ENCODE peak calls at places on chromosome 13, in seven cellular contexts. Q is H9, V is tibial artery, A is mesendoderm, K is PC-3, N is neural progenitor cell, C is heart left ventricle. H is an unnamed sample. For H3K4me1, the result is how much of the 10 kb centered on the place peaks cover.

GRCh38 chr13:26946675-26947342 is 186.2 kb upstream of the GPR12 start:
- DNase-seq in Q (no peak), V (no peak), A (peak), K (peak), N (peak), C (no peak), H (no peak)

GRCh38 chr13:109509154-109509905 is 277.1 kb downstream of the IRS2 start:
- DNase-seq in Q (no peak), V (no peak), A (no peak), K (peak), N (no peak), C (no peak), H (peak)

GRCh38 chr13:93226065-93226622 is 463 bp upstream of the GPC6 start:
- DNase-seq in Q (no peak), V (no peak), A (peak), K (no peak), N (no peak), C (no peak), H (no peak)

GRCh38 chr13:75139291-75139690 is 342.7 kb downstream of the TBC1D4 start:
- DNase-seq in Q (no peak), V (no peak), A (no peak), K (peak), N (no peak), C (no peak), H (no peak)

GRCh38 chr13:68099616-68100015 is 869.5 kb upstream of the PCDH9 start:
- DNase-seq in Q (no peak), V (no peak), A (peak), K (peak), N (no peak), C (no peak), H (peak)

GRCh38 chr13:35005051-35005450 is 63.0 kb downstream of the NBEA start:
- DNase-seq in Q (no peak), V (no peak), A (no peak), K (no peak), N (no peak), C (no peak), H (no peak)

GRCh38 chr13:105436946-105437345 is 1098.5 kb downstream of the EFNB2 start:
- DNase-seq in Q (no peak), V (no peak), A (peak), K (no peak), N (no peak), C (no peak), H (no peak)

GRCh38 chr13:26062853-26063444 is 11.1 kb upstream of the SHISA2 start:
- DNase-seq in Q (no peak), V (no peak), A (peak), K (peak), N (peak), C (no peak), H (peak)

GRCh38 chr13:31891472-31891871 is 140.1 kb upstream of the FRY start:
- DNase-seq in Q (no peak), V (no peak), A (no peak), K (no peak), N (no peak), C (no peak), H (no peak)

GRCh38 chr13:88586263-88586662 is 915.1 kb downstream of the SLITRK5 start:
- DNase-seq in Q (no peak), V (no peak), A (peak), K (peak), N (no peak), C (no peak), H (no peak)

GRCh38 chr13:99749627-99750026 is 221.9 kb downstream of the ZIC5 start:
- DNase-seq in Q (no peak), V (no peak), A (peak), K (no peak), N (peak), C (no peak), H (no peak)

GRCh38 chr13:102402292-102402691 is 444 bp upstream of the FGF14 start:
- DNase-seq in Q (peak), V (peak), A (peak), K (no peak), N (peak), C (peak), H (peak)

GRCh38 chr13:40388617-40389016 is 277.8 kb downstream of the FOXO1 start:
- DNase-seq in Q (no peak), V (no peak), A (no peak), K (peak), N (no peak), C (no peak), H (no peak)

GRCh38 chr13:23743269-23743668 is 145.9 kb downstream of the MIPEP start:
- DNase-seq in Q (no peak), V (no peak), A (no peak), K (peak), N (no peak), C (no peak), H (peak)

GRCh38 chr13:68190826-68191225 is 960.7 kb upstream of the PCDH9 start:
- DNase-seq in Q (no peak), V (no peak), A (peak), K (peak), N (no peak), C (no peak), H (peak)

GRCh38 chr13:42369071-42369795 is 97.3 kb downstream of the AKAP11 start:
- DNase-seq in Q (no peak), V (no peak), A (no peak), K (no peak), N (no peak), C (no peak), H (no peak)

GRCh38 chr13:77620138-77620537 is 77.3 kb upstream of the SLAIN1 start:
- DNase-seq in Q (no peak), V (no peak), A (no peak), K (no peak), N (no peak), C (no peak), H (no peak)

GRCh38 chr13:60398438-60398891 is 1.4 kb downstream of the TDRD3 start:
- DNase-seq in Q (no peak), V (no peak), A (no peak), K (no peak), N (no peak), C (no peak), H (no peak)

GRCh38 chr13:97313481-97313880 is 91.3 kb downstream of the MBNL2 start:
- DNase-seq in Q (no peak), V (no peak), A (no peak), K (no peak), N (no peak), C (no peak), H (no peak)
- H3K4me1 ChIP-seq in Q (under half), V (half or more), A (under half), K (under half), N (under half), C (under half), H (under half)

DNA sequence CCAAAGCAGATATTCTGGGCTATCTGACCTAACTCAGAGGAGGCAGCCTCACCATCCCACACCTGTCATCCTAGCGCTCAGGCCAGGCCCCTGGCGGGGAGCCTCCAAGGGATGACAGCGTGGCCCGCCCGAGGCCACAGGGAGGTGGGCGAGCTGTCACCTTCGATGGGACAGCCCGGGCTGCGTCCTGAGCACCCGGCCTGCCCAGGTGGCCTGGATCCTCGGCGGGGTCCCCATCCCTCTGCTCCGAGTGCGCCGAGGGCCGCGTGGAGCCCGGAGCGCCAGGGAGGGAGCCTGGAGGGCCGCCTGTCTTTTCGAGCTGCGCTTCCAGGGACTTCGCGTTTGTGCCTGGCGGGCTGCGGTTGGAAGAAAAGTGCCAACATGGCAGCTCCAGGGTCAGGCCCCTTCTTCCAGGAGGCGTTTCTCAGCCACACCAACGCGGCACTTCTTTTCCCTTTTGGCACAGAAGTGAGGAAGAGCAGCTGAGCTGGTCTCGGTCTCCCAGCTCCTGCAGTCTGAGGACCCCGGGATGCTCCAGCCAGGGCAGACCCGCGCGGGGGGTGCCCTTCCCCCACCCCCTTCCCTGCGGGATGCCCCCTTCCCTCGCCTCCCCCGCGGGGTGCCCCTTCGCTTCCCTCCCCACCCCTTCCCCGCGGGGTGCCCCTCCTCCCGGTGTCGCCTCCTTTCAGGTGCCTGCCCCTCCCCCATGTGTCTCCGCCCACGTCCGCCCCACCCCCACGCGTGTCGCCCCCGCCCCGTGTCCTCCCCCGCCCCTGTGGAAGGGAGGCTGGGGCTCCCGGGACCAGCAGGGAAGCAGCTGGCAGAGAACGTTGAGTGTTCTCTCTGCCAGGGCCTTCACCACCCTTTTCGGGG is 42.3 kb downstream of the GJA3 start:
- DNase-seq in Q (peak), V (no peak), A (peak), K (peak), N (peak), C (peak), H (no peak)
- H3K27ac ChIP-seq in Q (no peak), V (peak), A (no peak), K (peak), N (no peak), C (peak), H (peak)

GRCh38 chr13:51638497-51638871 is 54.2 kb downstream of the WDFY2 start:
- DNase-seq in Q (no peak), V (no peak), A (peak), K (peak), N (peak), C (no peak), H (no peak)

GRCh38 chr13:51639171-51639570 is 54.9 kb downstream of the WDFY2 start:
- DNase-seq in Q (no peak), V (no peak), A (no peak), K (peak), N (no peak), C (no peak), H (no peak)

GRCh38 chr13:51635137-51635878 is 51.0 kb downstream of the WDFY2 start:
- DNase-seq in Q (no peak), V (no peak), A (no peak), K (no peak), N (no peak), C (no peak), H (no peak)

GRCh38 chr13:51637852-51638496 is 53.7 kb downstream of the WDFY2 start:
- DNase-seq in Q (no peak), V (no peak), A (peak), K (no peak), N (peak), C (no peak), H (no peak)

GRCh38 chr13:51636349-51636890 is 52.2 kb downstream of the WDFY2 start:
- DNase-seq in Q (no peak), V (no peak), A (no peak), K (peak), N (no peak), C (no peak), H (no peak)
- H3K4me1 ChIP-seq in Q (under half), V (under half), A (under half), K (half or more), N (half or more), C (under half), H (half or more)

GRCh38 chr13:45381196-45381595 is 37.0 kb downstream of the SLC25A30 start:
- DNase-seq in Q (no peak), V (no peak), A (no peak), K (no peak), N (no peak), C (no peak), H (no peak)

GRCh38 chr13:45384474-45385174 is 33.5 kb downstream of the SLC25A30 start:
- DNase-seq in Q (no peak), V (no peak), A (no peak), K (no peak), N (no peak), C (no peak), H (no peak)

GRCh38 chr13:45385320-45385719 is 32.9 kb downstream of the SLC25A30 start:
- DNase-seq in Q (no peak), V (no peak), A (no peak), K (no peak), N (no peak), C (no peak), H (no peak)

GRCh38 chr13:45385912-45386311 is 32.3 kb downstream of the SLC25A30 start:
- DNase-seq in Q (no peak), V (no peak), A (no peak), K (no peak), N (no peak), C (no peak), H (no peak)
- H3K27ac ChIP-seq in Q (no peak), V (no peak), A (no peak), K (no peak), N (no peak), C (peak), H (no peak)

GRCh38 chr13:112771139-112771876 is 81.5 kb downstream of the ATP11A start:
- DNase-seq in Q (no peak), V (no peak), A (no peak), K (no peak), N (no peak), C (no peak), H (no peak)

GRCh38 chr13:112770504-112770903 is 80.7 kb downstream of the ATP11A start:
- DNase-seq in Q (peak), V (no peak), A (no peak), K (no peak), N (no peak), C (no peak), H (no peak)

GRCh38 chr13:112772929-112773328 is 83.1 kb downstream of the ATP11A start:
- DNase-seq in Q (no peak), V (no peak), A (no peak), K (no peak), N (no peak), C (no peak), H (no peak)

GRCh38 chr13:112772539-112772909 is 82.7 kb downstream of the ATP11A start:
- DNase-seq in Q (no peak), V (no peak), A (no peak), K (no peak), N (no peak), C (no peak), H (no peak)

DNA sequence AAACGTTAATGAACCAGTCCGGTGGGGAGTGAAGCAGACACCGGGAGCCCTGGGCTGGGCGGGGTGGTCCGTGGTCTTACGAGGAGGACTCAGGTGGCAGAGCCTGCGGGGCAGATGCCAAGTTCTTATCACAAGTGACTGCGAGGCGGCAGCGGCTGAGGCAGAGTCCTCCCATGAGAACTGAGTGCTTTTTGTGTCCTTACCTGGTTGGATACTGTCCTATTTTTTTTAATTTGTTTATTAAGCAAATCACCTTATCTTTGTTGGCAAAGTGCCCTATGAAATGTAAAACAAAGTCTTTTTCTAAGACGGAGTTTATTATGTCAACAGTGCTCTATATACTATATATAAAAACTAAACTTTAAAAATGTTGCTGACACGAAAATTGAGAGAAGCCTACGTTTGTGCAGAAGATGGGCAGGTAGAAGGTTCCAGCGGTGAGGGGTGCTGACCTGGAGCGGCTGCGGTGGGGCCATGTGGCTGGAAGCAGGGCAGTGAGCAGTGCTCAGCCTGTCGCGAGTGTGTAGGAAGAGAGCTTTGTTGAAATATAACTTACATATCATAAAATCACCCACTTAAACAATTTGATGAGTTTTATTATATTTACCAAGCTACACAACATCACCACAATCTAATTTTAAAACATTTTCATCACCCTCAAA is 82.2 kb downstream of the ATP11A start:
- DNase-seq in Q (no peak), V (no peak), A (no peak), K (no peak), N (no peak), C (no peak), H (no peak)
- H3K4me1 ChIP-seq in Q (under half), V (under half), A (under half), K (under half), N (under half), C (under half), H (under half)

GRCh38 chr13:33286143-33286542 is 588 bp upstream of the STARD13 start:
- DNase-seq in Q (no peak), V (no peak), A (no peak), K (no peak), N (no peak), C (no peak), H (no peak)
- H3K27ac ChIP-seq in Q (no peak), V (peak), A (peak), K (peak), N (no peak), C (peak), H (peak)

DNA sequence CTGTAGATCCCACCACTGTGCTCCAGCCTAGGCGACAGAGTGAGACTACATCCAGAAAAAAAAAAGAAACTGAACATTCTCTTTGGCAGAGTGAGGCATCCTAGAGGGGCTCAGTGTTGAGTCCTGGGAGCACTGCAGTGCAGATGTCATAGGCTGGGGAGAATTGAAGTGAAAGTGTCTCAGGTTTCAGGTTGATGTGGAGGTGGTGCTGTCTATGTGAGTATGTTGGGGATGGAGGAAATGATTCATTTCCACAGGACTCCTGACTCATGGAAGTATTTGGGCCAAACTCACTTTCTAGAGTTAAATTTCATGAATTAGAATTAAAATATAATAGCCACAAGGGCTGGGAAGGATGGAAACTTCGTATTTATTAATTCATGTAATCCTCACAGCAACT is 134.4 kb upstream of the TSC22D1 start:
- DNase-seq in Q (no peak), V (no peak), A (peak), K (peak), N (no peak), C (no peak), H (peak)
- H3K4me1 ChIP-seq in Q (under half), V (half or more), A (under half), K (under half), N (under half), C (under half), H (under half)

DNA sequence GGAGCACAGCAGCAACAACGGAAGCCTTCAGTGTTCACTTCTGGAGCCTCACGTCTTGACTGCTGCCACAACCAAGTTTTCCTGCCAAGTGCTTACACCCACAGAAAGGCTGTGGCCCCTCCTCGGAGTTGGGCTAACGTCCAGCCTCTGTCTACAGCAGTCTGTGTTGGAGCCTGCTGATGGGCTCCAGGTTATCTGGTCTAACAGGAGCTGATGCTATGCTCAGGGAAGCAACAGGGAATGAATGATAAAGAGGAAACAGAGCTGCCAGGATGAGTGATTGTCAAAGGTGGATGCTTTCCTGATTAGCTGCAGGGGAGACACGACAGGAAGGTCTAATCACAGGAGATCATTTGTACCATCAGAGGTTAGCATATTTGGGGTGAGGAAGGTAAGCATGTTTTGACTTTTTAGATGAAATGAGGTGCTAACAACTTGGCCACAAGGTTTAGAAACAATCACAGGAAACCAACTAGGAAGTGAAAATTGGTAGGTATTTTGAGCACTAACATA is 53.8 kb upstream of the RCBTB2 start:
- DNase-seq in Q (no peak), V (peak), A (peak), K (no peak), N (no peak), C (peak), H (no peak)
- H3K27ac ChIP-seq in Q (no peak), V (no peak), A (peak), K (no peak), N (no peak), C (peak), H (no peak)

DNA sequence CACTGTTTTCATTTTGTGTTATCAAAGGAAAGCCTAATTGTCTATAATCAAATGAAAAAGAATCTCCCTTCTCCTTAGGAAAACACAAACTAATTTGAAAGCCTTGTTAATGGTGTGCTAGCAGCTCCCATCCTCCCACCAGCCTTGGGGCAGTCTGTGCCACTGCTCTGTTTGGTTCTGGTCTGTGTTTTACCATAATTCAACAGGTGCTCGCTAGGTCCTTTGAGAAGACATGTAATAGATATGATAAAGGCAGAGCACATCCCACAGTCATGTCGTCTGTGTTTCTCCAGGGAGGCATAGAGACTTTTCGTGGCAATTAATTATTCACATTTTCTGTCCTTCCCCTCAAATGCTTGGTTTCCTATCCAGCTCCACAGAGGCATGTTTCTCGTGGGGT is 23.8 kb downstream of the FAM124A start:
- DNase-seq in Q (no peak), V (no peak), A (no peak), K (no peak), N (no peak), C (no peak), H (no peak)
- H3K4me1 ChIP-seq in Q (under half), V (under half), A (under half), K (under half), N (half or more), C (under half), H (under half)

DNA sequence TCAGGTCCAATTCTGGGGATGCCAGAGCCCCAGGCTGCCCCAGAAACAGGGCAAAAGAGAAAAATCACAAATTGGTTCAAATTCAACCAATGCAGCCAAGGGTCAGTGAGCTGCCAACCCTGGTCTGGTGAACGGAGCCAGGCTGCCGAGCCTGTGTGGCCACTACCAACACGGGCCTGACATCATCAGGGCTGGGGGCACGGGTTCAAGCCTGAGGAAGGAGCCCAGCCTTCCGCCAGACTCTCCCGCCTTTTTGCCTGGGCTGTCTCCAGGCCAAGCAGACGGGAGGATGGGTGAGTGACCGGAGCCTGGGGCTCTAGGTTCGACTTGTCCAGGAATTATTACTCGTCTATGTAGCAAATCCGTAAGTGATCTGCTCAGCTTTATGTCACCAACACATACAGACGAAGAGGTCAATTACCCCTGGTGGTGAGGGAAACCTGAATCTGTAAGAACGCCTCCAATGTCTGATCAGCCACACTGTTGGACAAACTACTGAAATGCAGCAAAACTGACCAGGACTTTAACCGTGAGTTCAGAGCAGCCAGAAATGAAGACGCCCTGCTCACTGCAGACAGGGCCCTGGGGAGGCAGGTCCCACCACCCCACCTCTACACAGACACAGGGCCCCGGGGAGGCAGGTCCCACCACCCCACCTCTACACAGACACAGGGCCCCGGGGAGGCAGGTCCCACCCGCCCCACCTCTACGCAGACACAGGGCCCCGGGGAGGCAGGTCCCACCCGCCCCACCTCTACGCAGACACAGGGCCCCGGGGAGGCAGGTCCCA is 31.8 kb downstream of the RAB20 start:
- DNase-seq in Q (no peak), V (no peak), A (no peak), K (no peak), N (no peak), C (no peak), H (no peak)
- H3K27ac ChIP-seq in Q (no peak), V (peak), A (no peak), K (no peak), N (no peak), C (no peak), H (no peak)

H was measured in foreskin keratinocyte.